ENCODE peak calls at places on chromosomes 1 and 21, in seven cellular contexts. One of them, this sample, is unnamed.

GRCh38 chr1:226001852-226002666 is 2.9 kb upstream of the SDE2 start:
- DNase-seq in esophagus squamous epithelium: peak; percentile 32
- DNase-seq in sigmoid colon: peak; percentile 82
- DNase-seq in Panc1: no peak
- DNase-seq in CD8-positive, alpha-beta T cell: peak; percentile 90
- DNase-seq in cardiac muscle cell: peak; percentile 14
- DNase-seq in Caco-2: no peak
- DNase-seq in this sample: peak; percentile 71

GRCh38 chr1:116151739-116152576 is 40.8 kb downstream of the MAB21L3 start:
- DNase-seq in esophagus squamous epithelium: no peak
- DNase-seq in sigmoid colon: peak; percentile 78
- DNase-seq in Panc1: no peak
- DNase-seq in CD8-positive, alpha-beta T cell: peak; percentile 79
- DNase-seq in cardiac muscle cell: peak; percentile 83
- DNase-seq in Caco-2: peak; percentile 80
- DNase-seq in this sample: peak; percentile 70

GRCh38 chr1:183757061-183757460 is 47.9 kb upstream of the RGL1 start:
- DNase-seq in esophagus squamous epithelium: no peak
- DNase-seq in sigmoid colon: no peak
- DNase-seq in Panc1: peak; percentile 33
- DNase-seq in CD8-positive, alpha-beta T cell: no peak
- DNase-seq in cardiac muscle cell: no peak
- DNase-seq in Caco-2: no peak
- DNase-seq in this sample: peak; percentile 83

GRCh38 chr1:9376886-9377333 is 84.2 kb downstream of the SPSB1 start:
- DNase-seq in esophagus squamous epithelium: no peak
- DNase-seq in sigmoid colon: peak; percentile 96
- DNase-seq in Panc1: no peak
- DNase-seq in CD8-positive, alpha-beta T cell: no peak
- DNase-seq in cardiac muscle cell: no peak
- DNase-seq in Caco-2: no peak
- DNase-seq in this sample: no peak

GRCh38 chr1:1990222-1990621 is 13.4 kb downstream of the CFAP74 start:
- DNase-seq in esophagus squamous epithelium: no peak
- DNase-seq in sigmoid colon: no peak
- DNase-seq in Panc1: no peak
- DNase-seq in CD8-positive, alpha-beta T cell: no peak
- DNase-seq in cardiac muscle cell: no peak
- DNase-seq in Caco-2: no peak
- DNase-seq in this sample: no peak

GRCh38 chr1:84146375-84147032 is 2.4 kb downstream of the PRKACB start:
- DNase-seq in esophagus squamous epithelium: no peak
- DNase-seq in sigmoid colon: no peak
- DNase-seq in Panc1: peak; percentile 56
- DNase-seq in CD8-positive, alpha-beta T cell: no peak
- DNase-seq in cardiac muscle cell: no peak
- DNase-seq in Caco-2: no peak
- DNase-seq in this sample: peak; percentile 63

GRCh38 chr1:219909476-219909875 is 18.9 kb downstream of the SLC30A10 start:
- DNase-seq in esophagus squamous epithelium: no peak
- DNase-seq in sigmoid colon: no peak
- DNase-seq in Panc1: no peak
- DNase-seq in CD8-positive, alpha-beta T cell: no peak
- DNase-seq in cardiac muscle cell: no peak
- DNase-seq in Caco-2: no peak
- DNase-seq in this sample: no peak

GRCh38 chr1:17874665-17875064 is 119.5 kb downstream of the ACTL8 start:
- DNase-seq in esophagus squamous epithelium: no peak
- DNase-seq in sigmoid colon: peak; percentile 11
- DNase-seq in Panc1: no peak
- DNase-seq in CD8-positive, alpha-beta T cell: no peak
- DNase-seq in cardiac muscle cell: peak; percentile 74
- DNase-seq in Caco-2: peak; percentile 9
- DNase-seq in this sample: no peak

GRCh38 chr1:228944991-228945390 is 209.7 kb downstream of the RHOU start:
- DNase-seq in esophagus squamous epithelium: no peak
- DNase-seq in sigmoid colon: no peak
- DNase-seq in Panc1: no peak
- DNase-seq in CD8-positive, alpha-beta T cell: no peak
- DNase-seq in cardiac muscle cell: no peak
- DNase-seq in Caco-2: no peak
- DNase-seq in this sample: no peak

GRCh38 chr21:34367320-34367935 is 3.6 kb downstream of the KCNE2 start:
- DNase-seq in esophagus squamous epithelium: no peak
- DNase-seq in sigmoid colon: peak; percentile 69
- DNase-seq in Panc1: peak; percentile 35
- DNase-seq in CD8-positive, alpha-beta T cell: peak; percentile 56
- DNase-seq in cardiac muscle cell: peak; percentile 66
- DNase-seq in Caco-2: peak; percentile 72
- DNase-seq in this sample: peak; percentile 91

GRCh38 chr1:18950415-18951026 is 6.0 kb downstream of the IFFO2 start:
- DNase-seq in esophagus squamous epithelium: no peak
- DNase-seq in sigmoid colon: peak; percentile 82
- DNase-seq in Panc1: no peak
- DNase-seq in CD8-positive, alpha-beta T cell: no peak
- DNase-seq in cardiac muscle cell: no peak
- DNase-seq in Caco-2: no peak
- DNase-seq in this sample: peak; percentile 67

GRCh38 chr21:46098303-46099141 is 610 bp downstream of the COL6A2 start:
- DNase-seq in esophagus squamous epithelium: no peak
- DNase-seq in sigmoid colon: peak; percentile 78
- DNase-seq in Panc1: no peak
- DNase-seq in CD8-positive, alpha-beta T cell: no peak
- DNase-seq in cardiac muscle cell: peak; percentile 34
- DNase-seq in Caco-2: no peak
- DNase-seq in this sample: peak; percentile 53

GRCh38 chr1:218969021-218969420 is 204.7 kb upstream of the LYPLAL1 start:
- DNase-seq in esophagus squamous epithelium: no peak
- DNase-seq in sigmoid colon: no peak
- DNase-seq in Panc1: no peak
- DNase-seq in CD8-positive, alpha-beta T cell: no peak
- DNase-seq in cardiac muscle cell: no peak
- DNase-seq in Caco-2: no peak
- DNase-seq in this sample: no peak

GRCh38 chr1:39270368-39270767 is 65.9 kb downstream of the MACF1 start:
- DNase-seq in esophagus squamous epithelium: no peak
- DNase-seq in sigmoid colon: no peak
- DNase-seq in Panc1: no peak
- DNase-seq in CD8-positive, alpha-beta T cell: no peak
- DNase-seq in cardiac muscle cell: no peak
- DNase-seq in Caco-2: no peak
- DNase-seq in this sample: no peak

GRCh38 chr1:1162597-1163537 is 10.8 kb upstream of the TTLL10 start:
- DNase-seq in esophagus squamous epithelium: no peak
- DNase-seq in sigmoid colon: no peak
- DNase-seq in Panc1: no peak
- DNase-seq in CD8-positive, alpha-beta T cell: no peak
- DNase-seq in cardiac muscle cell: no peak
- DNase-seq in Caco-2: peak; percentile 92
- DNase-seq in this sample: no peak

GRCh38 chr1:206967096-206967851 is 3.0 kb downstream of the FCAMR start:
- DNase-seq in esophagus squamous epithelium: no peak
- DNase-seq in sigmoid colon: no peak
- DNase-seq in Panc1: no peak
- DNase-seq in CD8-positive, alpha-beta T cell: no peak
- DNase-seq in cardiac muscle cell: no peak
- DNase-seq in Caco-2: no peak
- DNase-seq in this sample: no peak

GRCh38 chr1:2358651-2359640 is 32.4 kb downstream of the MORN1 start:
- DNase-seq in esophagus squamous epithelium: no peak
- DNase-seq in sigmoid colon: peak; percentile 53
- DNase-seq in Panc1: no peak
- DNase-seq in CD8-positive, alpha-beta T cell: peak; percentile 12
- DNase-seq in cardiac muscle cell: no peak
- DNase-seq in Caco-2: no peak
- DNase-seq in this sample: no peak

GRCh38 chr1:155706101-155706619 is 17.3 kb downstream of the DAP3 start:
- DNase-seq in esophagus squamous epithelium: no peak
- DNase-seq in sigmoid colon: no peak
- DNase-seq in Panc1: no peak
- DNase-seq in CD8-positive, alpha-beta T cell: no peak
- DNase-seq in cardiac muscle cell: no peak
- DNase-seq in Caco-2: no peak
- DNase-seq in this sample: peak; percentile 35

GRCh38 chr1:239261521-239261920 is 124.8 kb upstream of the CHRM3 start:
- DNase-seq in esophagus squamous epithelium: no peak
- DNase-seq in sigmoid colon: no peak
- DNase-seq in Panc1: no peak
- DNase-seq in CD8-positive, alpha-beta T cell: no peak
- DNase-seq in cardiac muscle cell: no peak
- DNase-seq in Caco-2: no peak
- DNase-seq in this sample: no peak
- H3K9me3 ChIP-seq in esophagus squamous epithelium: no peaks in the 10 kb centered on the region
- H3K9me3 ChIP-seq in sigmoid colon: no peaks in the 10 kb centered on the region
- H3K9me3 ChIP-seq in Panc1: no peaks in the 10 kb centered on the region
- H3K9me3 ChIP-seq in CD8-positive, alpha-beta T cell: no peaks in the 10 kb centered on the region
- H3K9me3 ChIP-seq in cardiac muscle cell: no peaks in the 10 kb centered on the region
- H3K9me3 ChIP-seq in Caco-2: no peaks in the 10 kb centered on the region
- H3K9me3 ChIP-seq in this sample: peaks cover 3% of the 10 kb centered on the region

GRCh38 chr1:113805256-113805531 is 7.1 kb downstream of the RSBN1 start:
- DNase-seq in esophagus squamous epithelium: no peak
- DNase-seq in sigmoid colon: no peak
- DNase-seq in Panc1: no peak
- DNase-seq in CD8-positive, alpha-beta T cell: no peak
- DNase-seq in cardiac muscle cell: no peak
- DNase-seq in Caco-2: no peak
- DNase-seq in this sample: no peak
- H3K9me3 ChIP-seq in esophagus squamous epithelium: no peaks in the 10 kb centered on the region
- H3K9me3 ChIP-seq in sigmoid colon: no peaks in the 10 kb centered on the region
- H3K9me3 ChIP-seq in Panc1: no peaks in the 10 kb centered on the region
- H3K9me3 ChIP-seq in CD8-positive, alpha-beta T cell: no peaks in the 10 kb centered on the region
- H3K9me3 ChIP-seq in cardiac muscle cell: no peaks in the 10 kb centered on the region
- H3K9me3 ChIP-seq in Caco-2: no peaks in the 10 kb centered on the region
- H3K9me3 ChIP-seq in this sample: no peaks in the 10 kb centered on the region

DNA sequence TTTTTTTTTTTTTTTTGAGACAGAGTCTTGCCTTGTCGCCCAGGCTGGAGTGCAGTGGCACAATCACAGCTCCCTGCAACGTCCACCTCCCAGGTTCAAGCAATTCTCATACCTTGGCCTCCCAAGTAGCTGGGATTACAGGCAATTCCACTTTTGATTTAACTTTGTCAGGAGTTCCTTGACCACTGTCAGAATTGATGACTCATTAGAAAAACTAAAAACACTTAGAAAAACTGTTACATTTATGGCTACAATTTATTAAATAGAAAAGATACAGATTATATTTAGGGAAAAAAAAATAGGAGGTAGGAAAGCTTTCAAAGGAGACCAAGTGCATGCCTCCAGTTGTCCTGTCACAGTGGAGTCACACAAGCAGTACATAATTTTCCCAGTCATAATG is 20.0 kb downstream of the ZNF678 start:
- DNase-seq in esophagus squamous epithelium: no peak
- DNase-seq in sigmoid colon: no peak
- DNase-seq in Panc1: no peak
- DNase-seq in CD8-positive, alpha-beta T cell: no peak
- DNase-seq in cardiac muscle cell: no peak
- DNase-seq in Caco-2: no peak
- DNase-seq in this sample: no peak
- H3K9me3 ChIP-seq in esophagus squamous epithelium: no peaks in the 10 kb centered on the region
- H3K9me3 ChIP-seq in sigmoid colon: no peaks in the 10 kb centered on the region
- H3K9me3 ChIP-seq in Panc1: peaks cover 40% of the 10 kb centered on the region
- H3K9me3 ChIP-seq in CD8-positive, alpha-beta T cell: no peaks in the 10 kb centered on the region
- H3K9me3 ChIP-seq in cardiac muscle cell: no peaks in the 10 kb centered on the region
- H3K9me3 ChIP-seq in Caco-2: peaks cover 9% of the 10 kb centered on the region
- H3K9me3 ChIP-seq in this sample: peaks cover 18% of the 10 kb centered on the region

GRCh38 chr1:221719987-221720386 is 21.9 kb downstream of the DUSP10 start:
- DNase-seq in esophagus squamous epithelium: no peak
- DNase-seq in sigmoid colon: no peak
- DNase-seq in Panc1: no peak
- DNase-seq in CD8-positive, alpha-beta T cell: no peak
- DNase-seq in cardiac muscle cell: no peak
- DNase-seq in Caco-2: no peak
- DNase-seq in this sample: no peak
- H3K9me3 ChIP-seq in esophagus squamous epithelium: no peaks in the 10 kb centered on the region
- H3K9me3 ChIP-seq in sigmoid colon: no peaks in the 10 kb centered on the region
- H3K9me3 ChIP-seq in Panc1: no peaks in the 10 kb centered on the region
- H3K9me3 ChIP-seq in CD8-positive, alpha-beta T cell: peaks cover 4% of the 10 kb centered on the region
- H3K9me3 ChIP-seq in cardiac muscle cell: no peaks in the 10 kb centered on the region
- H3K9me3 ChIP-seq in Caco-2: no peaks in the 10 kb centered on the region
- H3K9me3 ChIP-seq in this sample: peaks cover 3% of the 10 kb centered on the region

DNA sequence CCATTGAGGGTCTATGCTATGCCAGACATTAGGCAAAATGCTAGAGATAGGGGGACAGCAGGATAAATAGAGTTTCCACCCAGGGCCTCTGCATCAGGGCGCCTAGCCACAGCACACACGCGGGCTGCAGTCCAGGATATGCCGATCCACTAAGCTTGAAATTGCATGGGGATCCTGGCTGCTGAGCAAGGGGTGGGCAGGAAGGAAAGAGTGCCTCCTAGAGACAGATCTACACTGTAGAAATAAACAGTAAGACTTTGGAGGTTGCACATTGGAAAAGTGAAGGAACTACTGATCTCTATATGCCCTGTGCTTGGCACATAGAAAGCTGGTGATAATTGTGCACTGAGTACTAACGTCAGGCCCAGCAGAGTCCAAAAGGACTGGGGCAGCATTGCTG is 411.1 kb downstream of the PRDM2 start:
- DNase-seq in esophagus squamous epithelium: no peak
- DNase-seq in sigmoid colon: no peak
- DNase-seq in Panc1: no peak
- DNase-seq in CD8-positive, alpha-beta T cell: no peak
- DNase-seq in cardiac muscle cell: no peak
- DNase-seq in Caco-2: no peak
- DNase-seq in this sample: no peak
- H3K9me3 ChIP-seq in esophagus squamous epithelium: no peaks in the 10 kb centered on the region
- H3K9me3 ChIP-seq in sigmoid colon: no peaks in the 10 kb centered on the region
- H3K9me3 ChIP-seq in Panc1: no peaks in the 10 kb centered on the region
- H3K9me3 ChIP-seq in CD8-positive, alpha-beta T cell: no peaks in the 10 kb centered on the region
- H3K9me3 ChIP-seq in cardiac muscle cell: no peaks in the 10 kb centered on the region
- H3K9me3 ChIP-seq in Caco-2: no peaks in the 10 kb centered on the region
- H3K9me3 ChIP-seq in this sample: no peaks in the 10 kb centered on the region

DNA sequence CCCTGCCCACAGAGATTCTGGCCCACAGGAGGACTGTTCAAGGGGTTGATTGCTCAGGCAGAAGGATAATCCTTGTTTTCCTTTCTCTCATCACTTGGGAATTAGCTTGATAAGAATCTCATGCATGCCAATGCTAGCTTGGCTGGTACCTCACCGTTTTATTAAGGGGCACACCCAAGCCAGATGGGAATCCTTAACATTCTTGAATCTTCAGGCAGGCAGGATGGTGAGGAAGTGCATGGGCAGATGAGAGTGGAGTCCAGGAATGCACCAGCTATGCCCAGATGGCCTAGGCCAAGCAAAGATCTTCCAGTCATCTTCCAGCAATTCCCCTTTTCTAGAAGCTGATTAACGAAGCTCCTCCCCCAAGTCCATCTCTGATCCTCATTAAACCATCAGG is 4.1 kb upstream of the LCE7A start:
- DNase-seq in esophagus squamous epithelium: no peak
- DNase-seq in sigmoid colon: no peak
- DNase-seq in Panc1: no peak
- DNase-seq in CD8-positive, alpha-beta T cell: no peak
- DNase-seq in cardiac muscle cell: no peak
- DNase-seq in Caco-2: no peak
- DNase-seq in this sample: no peak
- H3K9me3 ChIP-seq in esophagus squamous epithelium: no peaks in the 10 kb centered on the region
- H3K9me3 ChIP-seq in sigmoid colon: no peaks in the 10 kb centered on the region
- H3K9me3 ChIP-seq in Panc1: no peaks in the 10 kb centered on the region
- H3K9me3 ChIP-seq in CD8-positive, alpha-beta T cell: no peaks in the 10 kb centered on the region
- H3K9me3 ChIP-seq in cardiac muscle cell: no peaks in the 10 kb centered on the region
- H3K9me3 ChIP-seq in Caco-2: no peaks in the 10 kb centered on the region
- H3K9me3 ChIP-seq in this sample: no peaks in the 10 kb centered on the region